ENCODE peak calls at places on chromosomes 6 and 20, in ten cellular contexts. X is NCI-H1436 treated with DMSO at 0.1 percent for 48 hours, M is NCI-H526, Q is ascending aorta, P is DND-41, S is ureter, K is tibial nerve, Z is HS-5, U is retinal pigment epithelial cell, Y is H7. J is an unnamed sample.

GRCh38 chr6:35727206-35727934 is 9.5 kb upstream of the ARMC12 start:
- DNase-seq in S (peak; percentile 88), Q (peak; percentile 95), X (no peak), Z (no peak), K (peak; percentile 89), M (peak; percentile 66), P (no peak), Y (peak; percentile 87), U (peak; percentile 48), J (peak; percentile 81)

GRCh38 chr6:128032047-128032446 is 131.2 kb upstream of the THEMIS start:
- DNase-seq in P (peak; percentile 31), Q (no peak), Z (no peak), S (no peak), X (no peak), Y (no peak), M (no peak), K (no peak), U (no peak), J (no peak)

GRCh38 chr6:31614075-31614619 is 887 bp upstream of the AIF1 start:
- DNase-seq in K (no peak), S (no peak), Y (no peak), P (no peak), M (no peak), Q (no peak), Z (no peak), X (no peak), U (no peak), J (no peak)

GRCh38 chr20:57594092-57594911 is 25.9 kb downstream of the ZBP1 start:
- DNase-seq in M (peak; percentile 29), Q (no peak), S (no peak), P (peak; percentile 43), X (no peak), K (no peak), Z (no peak), Y (peak; percentile 94), U (no peak), J (peak; percentile 78)

GRCh38 chr6:27565839-27566779 is 93.2 kb upstream of the ZNF184 start:
- DNase-seq in P (no peak), Z (no peak), U (no peak), Q (no peak), M (no peak), S (no peak), X (no peak), K (no peak), Y (peak; percentile 56), J (peak; percentile 18)

GRCh38 chr20:33732166-33732970 is 572 bp downstream of the ZNF341 start:
- DNase-seq in K (peak; percentile 70), M (peak; percentile 80), X (no peak), Y (peak; percentile 95), U (no peak), S (no peak), P (peak; percentile 91), Z (no peak), Q (peak; percentile 91), J (no peak)

GRCh38 chr6:14655201-14655988 is 537.8 kb downstream of the CD83 start:
- DNase-seq in Z (no peak), U (no peak), K (no peak), Y (no peak), S (no peak), X (no peak), P (no peak), Q (no peak), M (peak; percentile 27), J (peak; percentile 23)

GRCh38 chr6:142760152-142760551 is 184.8 kb downstream of the HIVEP2 start:
- DNase-seq in Y (no peak), S (no peak), Z (no peak), U (no peak), X (no peak), P (no peak), K (no peak), M (no peak), Q (no peak), J (peak; percentile 19)

GRCh38 chr6:33192671-33193602 is 670 bp upstream of the COL11A2 start:
- DNase-seq in P (no peak), X (no peak), Z (no peak), S (no peak), Q (no peak), K (no peak), Y (peak; percentile 87), U (no peak), M (peak; percentile 33), J (peak; percentile 29)

GRCh38 chr6:7726416-7727149 is 684 bp downstream of the BMP6 start:
- DNase-seq in K (no peak), Y (peak; percentile 84), S (no peak), U (no peak), Q (no peak), M (no peak), P (no peak), X (no peak), Z (no peak), J (peak; percentile 7)

GRCh38 chr20:38505091-38505455 is 32.4 kb downstream of the RALGAPB start:
- DNase-seq in P (no peak), X (no peak), Y (no peak), S (no peak), K (no peak), M (no peak), Z (no peak), Q (no peak), U (no peak), J (no peak)

GRCh38 chr6:136950436-136950835 is 28.3 kb downstream of the SLC35D3 start:
- DNase-seq in S (no peak), M (no peak), Y (no peak), K (no peak), P (no peak), Z (no peak), Q (no peak), U (no peak), X (no peak), J (no peak)

GRCh38 chr6:96460052-96460700 is 61.4 kb upstream of the UFL1 start:
- DNase-seq in U (no peak), Y (no peak), K (no peak), M (no peak), Q (no peak), S (no peak), Z (no peak), X (no peak), P (no peak), J (no peak)

GRCh38 chr6:8170245-8170644 is 67.9 kb upstream of the EEF1E1 start:
- DNase-seq in S (no peak), P (no peak), X (no peak), Y (peak; percentile 71), Z (no peak), U (no peak), Q (no peak), K (no peak), M (no peak), J (no peak)

GRCh38 chr6:99613398-99613704 is 6.7 kb downstream of the PRDM13 start:
- DNase-seq in S (no peak), U (no peak), Z (no peak), X (no peak), P (no peak), Q (no peak), Y (peak; percentile 91), M (peak; percentile 21), K (no peak), J (peak; percentile 50)

GRCh38 chr20:4820833-4821518 is 99.3 kb downstream of the PRND start:
- DNase-seq in U (peak; percentile 12), Y (no peak), Z (peak; percentile 73), Q (no peak), X (no peak), M (no peak), K (peak; percentile 35), S (no peak), P (no peak), J (peak; percentile 76)

GRCh38 chr6:149008741-149009140 is 261.9 kb downstream of the UST start:
- DNase-seq in Q (no peak), U (no peak), M (no peak), S (no peak), K (no peak), X (no peak), Y (no peak), Z (no peak), P (no peak), J (no peak)

GRCh38 chr6:159252955-159253508 is 83.8 kb downstream of the FNDC1 start:
- DNase-seq in Q (no peak), K (no peak), Y (peak; percentile 77), Z (no peak), X (peak; percentile 35), P (peak; percentile 26), S (no peak), U (peak; percentile 69), M (peak; percentile 20), J (no peak)

GRCh38 chr6:111712398-111712797 is 106.7 kb upstream of the TRAF3IP2 start:
- DNase-seq in Y (no peak), U (peak; percentile 59), Z (no peak), Q (peak; percentile 59), X (no peak), S (no peak), M (no peak), P (no peak), K (no peak), J (peak; percentile 72)

J was measured in cardiac muscle cell.